ENCODE peak calls at places on chromosome 14, in eight cellular contexts. T is GM23248, C is MM.1S, F is SK-N-SH, I is hepatocyte, V is HCT116, W is OCI-LY7, P is PC-3. G is an unnamed sample.

GRCh38 chr14:71070169-71070568 is 162.9 kb downstream of the PCNX1 start:
- DNase-seq in V (no peak), P (peak; percentile 67), T (peak; percentile 31), F (no peak), W (no peak), C (no peak), I (no peak), G (no peak)

GRCh38 chr14:58746261-58746660 is 108.5 kb downstream of the DACT1 start:
- DNase-seq in T (peak; percentile 65), I (peak; percentile 43), F (no peak), W (no peak), P (peak; percentile 100), V (peak; percentile 69), C (no peak), G (no peak)

GRCh38 chr14:69694730-69695663 is 71.9 kb upstream of the SRSF5 start:
- DNase-seq in F (no peak), W (peak; percentile 48), V (no peak), C (no peak), T (peak; percentile 72), P (no peak), I (no peak), G (peak; percentile 77)

GRCh38 chr14:63852271-63852816 is 460 bp upstream of the SYNE2 start:
- DNase-seq in P (no peak), V (no peak), F (peak; percentile 39), C (peak; percentile 7), W (no peak), I (no peak), T (peak; percentile 45), G (peak; percentile 52)

GRCh38 chr14:92470215-92470614 is 43.4 kb upstream of the RIN3 start:
- DNase-seq in I (no peak), P (peak; percentile 79), C (no peak), V (no peak), F (no peak), W (no peak), T (peak; percentile 85), G (no peak)

GRCh38 chr14:51783765-51784164 is 76.6 kb upstream of the GNG2 start:
- DNase-seq in T (peak; percentile 84), C (no peak), I (no peak), P (peak; percentile 46), F (no peak), W (no peak), V (no peak), G (no peak)

GRCh38 chr14:36279306-36280244 is 40.9 kb downstream of the MBIP start:
- DNase-seq in P (no peak), T (no peak), F (no peak), V (no peak), I (no peak), C (no peak), W (no peak), G (no peak)

GRCh38 chr14:56482306-56482705 is 97.3 kb upstream of the TMEM260 start:
- DNase-seq in C (no peak), I (peak; percentile 22), T (peak; percentile 15), V (peak; percentile 28), F (no peak), P (peak; percentile 53), W (no peak), G (peak; percentile 69)

GRCh38 chr14:52011557-52011956 is 22.2 kb downstream of the RTRAF start:
- DNase-seq in C (no peak), V (no peak), F (no peak), P (no peak), T (no peak), W (no peak), I (no peak), G (no peak)

GRCh38 chr14:104296388-104297312 is 158.3 kb downstream of the KIF26A start:
- DNase-seq in T (no peak), C (no peak), W (no peak), F (peak; percentile 92), V (no peak), I (no peak), P (no peak), G (no peak)

GRCh38 chr14:34554540-34555250 is 15.2 kb upstream of the EAPP start:
- DNase-seq in T (peak; percentile 61), P (peak; percentile 52), W (peak; percentile 30), F (peak; percentile 24), I (no peak), C (peak; percentile 14), V (no peak), G (peak; percentile 54)

GRCh38 chr14:91113829-91114078 is at the start of gene DGLUCY:
- DNase-seq in F (peak; percentile 84), W (peak; percentile 87), T (peak; percentile 93), I (peak; percentile 86), C (peak; percentile 83), P (no peak), V (no peak), G (peak; percentile 94)

GRCh38 chr14:71803539-71804260 is 128.5 kb upstream of the RGS6 start:
- DNase-seq in W (peak; percentile 34), F (no peak), C (no peak), V (peak; percentile 88), T (peak; percentile 27), P (peak; percentile 92), I (no peak), G (no peak)

GRCh38 chr14:74592476-74593191 is 19.4 kb downstream of the LTBP2 start:
- DNase-seq in C (no peak), P (no peak), V (no peak), T (no peak), F (no peak), W (no peak), I (no peak), G (no peak)

GRCh38 chr14:101221549-101222160 is 318.1 kb upstream of the RTL1 start:
- DNase-seq in V (no peak), P (no peak), I (peak; percentile 2), F (no peak), W (no peak), T (no peak), C (no peak), G (no peak)

GRCh38 chr14:52048641-52049204 is 20.1 kb downstream of the NID2 start:
- DNase-seq in F (no peak), P (peak; percentile 18), C (no peak), V (no peak), W (no peak), I (no peak), T (peak; percentile 88), G (no peak)

GRCh38 chr14:76407449-76408150 is 31.7 kb downstream of the ESRRB start:
- DNase-seq in T (no peak), P (no peak), I (no peak), C (no peak), F (no peak), V (no peak), W (no peak), G (no peak)

GRCh38 chr14:92040431-92041040 is 677 bp upstream of the TRIP11 start:
- DNase-seq in V (peak; percentile 12), F (peak; percentile 47), C (peak; percentile 58), W (peak; percentile 48), I (peak; percentile 37), P (peak; percentile 28), T (peak; percentile 60), G (peak; percentile 95)

GRCh38 chr14:50013198-50013918 is 103.0 kb downstream of the VCPKMT start:
- DNase-seq in P (peak; percentile 95), C (no peak), V (peak; percentile 85), W (peak; percentile 16), F (no peak), T (peak; percentile 64), I (peak; percentile 28), G (no peak)

GRCh38 chr14:37592288-37593274 is 2.5 kb downstream of the FOXA1 start:
- DNase-seq in T (no peak), I (peak; percentile 53), F (no peak), W (no peak), C (no peak), V (no peak), P (peak; percentile 52), G (no peak)

GRCh38 chr14:76486251-76486743 is 110.4 kb downstream of the ESRRB start:
- DNase-seq in P (no peak), I (no peak), C (no peak), T (no peak), W (no peak), F (peak; percentile 73), V (no peak), G (no peak)

DNA sequence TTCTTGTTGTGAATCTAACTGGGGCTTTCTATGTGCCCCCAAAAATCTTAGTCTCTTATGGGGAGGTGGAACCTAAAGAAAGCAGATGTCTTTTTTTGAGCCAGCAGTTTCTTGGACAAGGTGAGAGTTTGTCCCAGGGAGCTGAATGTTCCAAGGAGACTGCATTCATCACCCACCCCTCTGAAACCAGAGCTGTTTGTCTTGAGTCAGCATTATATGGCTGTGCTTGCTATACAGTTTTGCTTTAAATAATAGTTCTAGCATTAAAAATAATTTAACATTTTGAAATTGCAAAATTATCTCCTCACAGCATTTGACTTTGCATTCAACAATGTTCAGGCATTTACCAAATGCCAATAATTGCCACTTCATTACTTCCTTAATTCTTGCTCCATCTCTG is 813.3 kb downstream of the BCL11B start:
- DNase-seq in T (no peak), W (no peak), C (no peak), F (no peak), V (no peak), I (no peak), P (no peak), G (no peak)
- H3K9me2 ChIP-seq in T (no peaks in the 10 kb centered on the region), W (no peaks in the 10 kb centered on the region), C (no peaks in the 10 kb centered on the region), F (no peaks in the 10 kb centered on the region), V (no peaks in the 10 kb centered on the region), I (no peaks in the 10 kb centered on the region), P (no peaks in the 10 kb centered on the region), G (no peaks in the 10 kb centered on the region)

GRCh38 chr14:99412122-99413061 is 68.3 kb downstream of the SETD3 start:
- DNase-seq in I (no peak), F (no peak), V (no peak), C (no peak), P (no peak), T (no peak), W (no peak), G (no peak)
- H3K27ac ChIP-seq in I (peak overlapping the region; percentile 54), F (no peak overlapping the region), V (no peak overlapping the region), C (no peak overlapping the region), P (no peak overlapping the region), T (no peak overlapping the region), W (no peak overlapping the region), G (no peak overlapping the region)

DNA sequence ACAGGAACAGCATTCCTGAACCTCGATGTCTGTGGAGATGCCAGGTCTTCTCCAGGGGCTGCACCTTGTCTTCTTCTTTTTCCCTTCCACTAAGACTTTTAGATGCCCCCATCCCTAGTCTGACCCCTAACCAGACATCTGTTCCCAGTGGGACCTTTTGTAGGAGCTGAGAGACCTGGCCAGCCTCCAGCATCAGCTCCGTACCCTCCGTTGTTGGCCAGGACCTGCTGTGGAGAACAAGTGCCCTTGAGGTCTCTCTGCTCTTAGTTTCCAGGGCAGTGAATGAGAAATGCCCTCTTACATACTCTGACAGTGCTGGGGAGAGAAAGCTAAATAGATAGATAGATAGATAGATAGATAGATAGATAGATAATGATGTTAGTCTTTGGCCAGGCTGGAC is 16.8 kb upstream of the SDR39U1 start:
- DNase-seq in V (no peak), C (no peak), F (no peak), I (no peak), P (no peak), W (no peak), T (no peak), G (no peak)
- H3K9me2 ChIP-seq in V (no peaks in the 10 kb centered on the region), C (no peaks in the 10 kb centered on the region), F (no peaks in the 10 kb centered on the region), I (no peaks in the 10 kb centered on the region), P (peaks cover 3% of the 10 kb centered on the region), W (no peaks in the 10 kb centered on the region), T (peaks cover 3% of the 10 kb centered on the region), G (no peaks in the 10 kb centered on the region)

DNA sequence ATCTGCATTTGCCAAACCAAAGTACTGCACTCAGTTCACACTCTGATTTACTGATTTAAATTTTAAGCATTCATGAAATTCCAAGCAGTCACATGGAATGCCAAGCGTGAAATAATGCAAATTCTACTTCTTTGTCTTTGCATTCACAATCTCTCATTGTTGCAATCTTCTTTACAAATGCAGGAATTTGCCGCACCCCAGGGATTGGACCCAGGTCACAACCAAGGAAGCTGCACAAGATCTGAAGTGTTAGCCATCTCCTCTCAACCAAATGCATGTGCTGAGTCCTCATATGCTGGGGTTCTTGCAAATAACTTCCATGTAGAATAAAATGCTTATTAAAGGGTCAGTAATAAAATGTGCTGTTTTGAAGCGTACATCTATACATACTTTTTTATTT is 72.0 kb downstream of the TUNAR start:
- DNase-seq in C (no peak), P (no peak), V (no peak), W (no peak), T (no peak), F (no peak), I (no peak), G (no peak)
- H3K27ac ChIP-seq in C (no peak overlapping the region), P (no peak overlapping the region), V (no peak overlapping the region), W (no peak overlapping the region), T (no peak overlapping the region), F (no peak overlapping the region), I (no peak overlapping the region), G (no peak overlapping the region)

G was measured in Karpas-422.